ENCODE peak calls at places on chromosomes 12 and 14, in eight cellular contexts. S is stimulated activated CD4-positive, alpha-beta T cell treated with anti-CD3 and anti-CD28 coated beads, Interleukin-1b, Interleukin-23, amount 100 ng/mL, for 24 hours; U is NCI-H345; W is lower leg skin; H is non-pigmented ciliary epithelial cell; J is effector memory CD8-positive, alpha-beta T cell; N is COLO829; I is EL. P is an unnamed sample.

GRCh38 chr14:99081880-99082279 is 190.1 kb downstream of the BCL11B start:
- DNase-seq in I (no peak), N (no peak), H (no peak), S (no peak), J (no peak), W (no peak), U (no peak), P (no peak)

GRCh38 chr12:121894633-121895032 is 6.0 kb downstream of the PSMD9 start:
- DNase-seq in W (no peak), S (no peak), N (no peak), J (no peak), I (peak; percentile 32), U (peak; percentile 1), H (no peak), P (peak; percentile 34)

GRCh38 chr12:120538281-120539156 is 4.4 kb downstream of the RNF10 start:
- DNase-seq in I (peak; percentile 76), W (no peak), U (no peak), S (no peak), N (no peak), J (no peak), H (no peak), P (no peak)

GRCh38 chr14:59576332-59577294 is at the start of gene CCDC175:
- DNase-seq in J (peak; percentile 65), H (peak; percentile 27), U (peak; percentile 95), N (peak; percentile 36), I (peak; percentile 73), W (peak; percentile 92), S (peak; percentile 81), P (peak; percentile 95)

GRCh38 chr12:85693093-85693665 is 143.0 kb downstream of the RASSF9 start:
- DNase-seq in U (no peak), I (no peak), J (no peak), H (no peak), W (no peak), S (no peak), N (no peak), P (no peak)

GRCh38 chr12:93902192-93902591 is 225.0 kb downstream of the CRADD start:
- DNase-seq in I (no peak), J (no peak), S (no peak), N (no peak), W (no peak), U (no peak), H (no peak), P (no peak)

GRCh38 chr14:55438066-55438683 is 2.2 kb downstream of the TBPL2 start:
- DNase-seq in U (peak; percentile 36), W (no peak), J (no peak), I (peak; percentile 59), S (no peak), N (peak; percentile 30), H (no peak), P (peak; percentile 64)

GRCh38 chr12:11826607-11827006 is 177.1 kb downstream of the ETV6 start:
- DNase-seq in H (no peak), I (no peak), N (no peak), J (no peak), S (no peak), U (no peak), W (peak; percentile 25), P (no peak)

GRCh38 chr12:33596814-33597213 is 157.2 kb upstream of the SYT10 start:
- DNase-seq in W (no peak), I (no peak), J (no peak), U (no peak), N (no peak), H (no peak), S (no peak), P (no peak)

GRCh38 chr14:94116701-94117100 is 6.2 kb downstream of the IFI27 start:
- DNase-seq in W (peak; percentile 69), S (no peak), U (no peak), N (no peak), J (no peak), I (no peak), H (no peak), P (no peak)

GRCh38 chr14:37081220-37081619 is 91.2 kb downstream of the SLC25A21 start:
- DNase-seq in J (no peak), W (no peak), S (no peak), U (no peak), I (no peak), H (no peak), N (no peak), P (no peak)

GRCh38 chr12:115224031-115224430 is 540.1 kb upstream of the TBX3 start:
- DNase-seq in H (no peak), I (peak; percentile 11), W (no peak), U (no peak), J (no peak), S (no peak), N (no peak), P (no peak)

GRCh38 chr14:103186894-103187586 is 63.8 kb downstream of the TNFAIP2 start:
- DNase-seq in N (no peak), J (no peak), I (no peak), U (no peak), S (no peak), H (no peak), W (peak; percentile 3), P (no peak)

GRCh38 chr12:119153477-119154434 is 25.0 kb upstream of the HSPB8 start:
- DNase-seq in N (no peak), J (no peak), W (no peak), U (no peak), I (peak; percentile 34), S (no peak), H (no peak), P (no peak)

GRCh38 chr12:9798008-9798619 is 29.2 kb upstream of the KLRF1 start:
- DNase-seq in U (no peak), N (no peak), S (peak; percentile 48), J (peak; percentile 56), W (no peak), I (peak; percentile 23), H (peak; percentile 67), P (peak; percentile 37)

GRCh38 chr12:121356657-121357056 is 4.4 kb upstream of the ANAPC5 start:
- DNase-seq in U (no peak), W (no peak), I (no peak), N (no peak), S (no peak), H (no peak), J (no peak), P (no peak)

GRCh38 chr12:54262403-54262925 is 17.5 kb downstream of the CBX5 start:
- DNase-seq in J (no peak), N (no peak), I (peak; percentile 86), W (no peak), U (no peak), H (no peak), S (no peak), P (no peak)

GRCh38 chr12:76508128-76508661 is 51.4 kb downstream of the OSBPL8 start:
- DNase-seq in J (no peak), N (no peak), S (no peak), W (no peak), I (no peak), U (no peak), H (no peak), P (no peak)

GRCh38 chr12:80701388-80701787 is 6.0 kb upstream of the MYF6 start:
- DNase-seq in U (no peak), H (no peak), W (no peak), I (peak; percentile 43), S (no peak), J (no peak), N (no peak), P (no peak)

GRCh38 chr14:52961060-52961639 is 10.3 kb upstream of the FERMT2 start:
- DNase-seq in U (peak; percentile 47), J (peak; percentile 57), S (no peak), I (peak; percentile 70), W (no peak), N (peak; percentile 79), H (no peak), P (peak; percentile 37)

GRCh38 chr12:30047499-30048262 is 263.9 kb upstream of the TMTC1 start:
- DNase-seq in H (peak; percentile 28), J (no peak), S (no peak), U (peak; percentile 76), N (no peak), W (no peak), I (peak; percentile 46), P (no peak)

GRCh38 chr12:92403210-92404175 is 257.8 kb upstream of the BTG1 start:
- DNase-seq in I (no peak), H (peak; percentile 26), N (no peak), J (peak; percentile 41), W (no peak), S (peak; percentile 38), U (no peak), P (no peak)

GRCh38 chr12:51752490-51752889 is 96.0 kb downstream of the FIGNL2 start:
- DNase-seq in J (no peak), U (no peak), W (no peak), S (no peak), N (no peak), I (peak; percentile 80), H (peak; percentile 71), P (no peak)

GRCh38 chr12:32455607-32456063 is 56.3 kb downstream of the FGD4 start:
- DNase-seq in W (no peak), H (no peak), J (no peak), U (peak; percentile 49), N (peak; percentile 74), I (peak; percentile 73), S (no peak), P (peak; percentile 64)

GRCh38 chr12:4355843-4356327 is 23.6 kb downstream of the FGF23 start:
- DNase-seq in U (peak; percentile 2), W (no peak), J (peak; percentile 23), H (no peak), S (peak; percentile 39), N (peak; percentile 30), I (peak; percentile 26), P (peak; percentile 66)

GRCh38 chr14:101464984-101465794 is 96.1 kb upstream of the DIO3 start:
- DNase-seq in S (no peak), J (no peak), H (no peak), I (no peak), W (peak; percentile 74), N (no peak), U (no peak), P (no peak)

GRCh38 chr12:9731797-9732196 is 1.1 kb downstream of the CLECL1 start:
- DNase-seq in J (no peak), U (no peak), N (no peak), H (no peak), I (no peak), W (no peak), S (no peak), P (no peak)

GRCh38 chr12:113130457-113131135 is 5.0 kb downstream of the RASAL1 start:
- DNase-seq in W (no peak), S (no peak), U (no peak), N (peak; percentile 36), H (no peak), I (no peak), J (no peak), P (no peak)

GRCh38 chr12:110677982-110678381 is 10.9 kb downstream of the HVCN1 start:
- DNase-seq in I (no peak), J (no peak), W (no peak), N (no peak), S (no peak), H (no peak), U (no peak), P (no peak)

GRCh38 chr14:65239897-65240296 is 137.6 kb upstream of the MAX start:
- DNase-seq in H (no peak), I (no peak), U (no peak), S (no peak), W (peak; percentile 28), J (no peak), N (no peak), P (no peak)

GRCh38 chr14:101237241-101237616 is 324.1 kb upstream of the DIO3 start:
- DNase-seq in S (no peak), W (no peak), N (no peak), H (no peak), J (no peak), I (no peak), U (no peak), P (no peak)

GRCh38 chr12:1797991-1798733 is 22.2 kb upstream of the LRTM2 start:
- DNase-seq in S (no peak), U (no peak), W (peak; percentile 86), H (no peak), N (no peak), I (no peak), J (no peak), P (no peak)

GRCh38 chr14:91835920-91836843 is 31.2 kb downstream of the TC2N start:
- DNase-seq in N (no peak), H (no peak), W (peak; percentile 96), U (peak; percentile 91), S (peak; percentile 87), J (peak; percentile 72), I (no peak), P (peak; percentile 57)

GRCh38 chr14:61652526-61653262 is 42.6 kb upstream of the HIF1A start:
- DNase-seq in H (no peak), W (no peak), S (no peak), U (no peak), J (no peak), N (no peak), I (no peak), P (no peak)

P was measured in NCI-H146.